ENCODE peak calls at places on chromosomes 6 and 20, in nine cellular contexts. K is A549, P is lower lobe of right lung, J is ovary, C is neural progenitor cell, V is heart left ventricle, E is BE2C, W is right atrium auricular region, Y is H9. D is an unnamed sample.

GRCh38 chr6:48736486-48737206 is 625.6 kb upstream of the PTCHD4 start:
- DNase-seq in K (no peak), P (no peak), J (no peak), C (no peak), V (no peak), E (no peak), W (no peak), Y (no peak), D (no peak)

GRCh38 chr20:16760431-16761304 is 12.5 kb downstream of the OTOR start:
- DNase-seq in K (no peak), P (no peak), J (no peak), C (no peak), V (no peak), E (no peak), W (no peak), Y (no peak), D (no peak)

GRCh38 chr6:76940186-76940585 is 523.1 kb downstream of the HTR1B start:
- DNase-seq in K (no peak), P (no peak), J (no peak), C (no peak), V (no peak), E (no peak), W (no peak), Y (no peak), D (no peak)

GRCh38 chr20:23332467-23332866 is 18.1 kb upstream of the NXT1 start:
- DNase-seq in K (no peak), P (no peak), J (no peak), C (no peak), V (no peak), E (no peak), W (no peak), Y (no peak), D (no peak)

GRCh38 chr20:34824861-34825529 is 456 bp downstream of the NCOA6 start:
- DNase-seq in K (peak; percentile 40), P (peak; percentile 79), J (peak; percentile 66), C (peak; percentile 89), V (peak; percentile 81), E (peak; percentile 78), W (no peak), Y (peak; percentile 77), D (peak; percentile 68)

GRCh38 chr6:109512271-109512817 is 29.3 kb upstream of the ZBTB24 start:
- DNase-seq in K (no peak), P (no peak), J (no peak), C (no peak), V (no peak), E (no peak), W (no peak), Y (no peak), D (no peak)

GRCh38 chr20:50398064-50398463 is 112.1 kb upstream of the PTPN1 start:
- DNase-seq in K (no peak), P (no peak), J (no peak), C (no peak), V (no peak), E (no peak), W (no peak), Y (no peak), D (no peak)

GRCh38 chr6:110590821-110591351 is 114.5 kb upstream of the SLC22A16 start:
- DNase-seq in K (no peak), P (no peak), J (no peak), C (no peak), V (no peak), E (no peak), W (no peak), Y (no peak), D (no peak)

GRCh38 chr6:73648166-73648565 is 5.6 kb downstream of the SLC17A5 start:
- DNase-seq in K (no peak), P (no peak), J (no peak), C (no peak), V (no peak), E (no peak), W (no peak), Y (no peak), D (no peak)

GRCh38 chr6:133774356-133774755 is 114.6 kb upstream of the TCF21 start:
- DNase-seq in K (no peak), P (no peak), J (no peak), C (no peak), V (no peak), E (no peak), W (no peak), Y (no peak), D (no peak)

GRCh38 chr20:62198931-62199330 is 16.1 kb downstream of the MTG2 start:
- DNase-seq in K (no peak), P (peak; percentile 39), J (no peak), C (no peak), V (no peak), E (no peak), W (no peak), Y (no peak), D (no peak)

GRCh38 chr6:1291381-1291780 is 20.5 kb upstream of the FOXQ1 start:
- DNase-seq in K (no peak), P (no peak), J (no peak), C (no peak), V (no peak), E (no peak), W (no peak), Y (no peak), D (no peak)

GRCh38 chr6:160036790-160037206 is 67.9 kb downstream of the IGF2R start:
- DNase-seq in K (no peak), P (no peak), J (no peak), C (no peak), V (no peak), E (no peak), W (no peak), Y (no peak), D (no peak)

GRCh38 chr6:106574729-106575458 is 54.4 kb downstream of the RTN4IP1 start:
- DNase-seq in K (no peak), P (no peak), J (no peak), C (peak; percentile 62), V (no peak), E (no peak), W (no peak), Y (no peak), D (no peak)

GRCh38 chr6:36924778-36925396 is 29.7 kb upstream of the PI16 start:
- DNase-seq in K (no peak), P (no peak), J (no peak), C (no peak), V (no peak), E (no peak), W (no peak), Y (no peak), D (no peak)

GRCh38 chr6:77457720-77458349 is 5.5 kb downstream of the HTR1B start:
- DNase-seq in K (peak; percentile 31), P (peak; percentile 47), J (peak; percentile 66), C (peak; percentile 91), V (no peak), E (peak; percentile 84), W (peak; percentile 79), Y (peak; percentile 85), D (peak; percentile 85)

GRCh38 chr20:22350624-22351023 is 233.7 kb downstream of the FOXA2 start:
- DNase-seq in K (no peak), P (no peak), J (no peak), C (no peak), V (no peak), E (no peak), W (no peak), Y (no peak), D (no peak)

GRCh38 chr6:142378138-142378875 is 76.5 kb downstream of the ADGRG6 start:
- DNase-seq in K (no peak), P (no peak), J (no peak), C (no peak), V (no peak), E (no peak), W (no peak), Y (no peak), D (peak; percentile 15)

GRCh38 chr6:55886185-55886836 is 10.9 kb upstream of the BMP5 start:
- DNase-seq in K (no peak), P (no peak), J (no peak), C (peak; percentile 25), V (no peak), E (no peak), W (no peak), Y (no peak), D (no peak)
- TF ChIP-seq CTCF in K (peak; percentile 54), P (peak; percentile 25), J (no peak), C (peak; percentile 61), V (peak; percentile 19), E (peak; percentile 12), W (peak; percentile 55), Y (peak; percentile 67), D (peak; percentile 37)

DNA sequence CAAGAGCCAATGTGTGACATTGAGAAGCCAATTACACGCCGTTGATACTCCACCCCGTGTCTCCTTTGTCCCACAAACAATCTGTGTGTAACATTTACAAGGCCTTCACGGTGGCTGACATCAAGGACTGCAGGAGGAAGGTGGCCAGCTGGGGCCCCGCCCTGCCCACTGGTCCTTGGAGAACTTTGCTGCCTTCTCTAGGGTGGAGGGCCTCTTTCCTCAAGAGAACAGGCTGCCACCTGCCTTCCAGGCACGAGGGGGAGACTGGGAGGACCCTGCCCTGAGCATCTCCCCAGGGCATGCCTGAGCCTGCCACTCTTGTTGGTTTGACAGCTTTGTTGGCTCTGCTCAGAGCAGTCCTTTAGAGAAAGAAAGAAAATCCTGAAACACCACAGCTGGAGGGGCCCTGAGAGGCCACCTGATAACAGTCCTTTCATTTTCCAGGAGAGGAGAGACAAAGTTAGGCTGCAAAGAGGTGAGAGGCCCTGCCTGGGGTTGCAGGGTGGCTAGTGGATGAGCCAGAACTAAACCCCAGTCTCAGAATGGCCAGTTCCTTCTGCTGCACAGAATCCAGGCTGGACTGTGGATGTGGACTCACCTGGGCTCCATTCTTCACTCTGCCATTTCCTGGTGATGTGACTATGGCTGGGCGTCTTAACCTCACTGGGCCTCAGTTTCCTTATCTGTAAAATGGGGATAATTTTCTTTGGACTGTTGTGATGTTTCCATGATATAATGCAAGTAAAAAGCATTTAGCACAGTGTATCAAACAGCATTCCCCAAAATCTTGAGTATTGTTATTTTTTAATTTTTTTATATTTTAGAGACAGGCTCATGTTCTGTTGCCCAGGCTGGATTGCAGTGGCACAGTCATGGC is 5.7 kb upstream of the IP6K3 start:
- DNase-seq in K (no peak), P (no peak), J (no peak), C (peak; percentile 46), V (no peak), E (no peak), W (no peak), Y (no peak), D (no peak)
- TF ChIP-seq CTCF in K (no peak), P (no peak), J (no peak), C (no peak), V (no peak), E (no peak), W (no peak), Y (peak; percentile 10), D (no peak)

DNA sequence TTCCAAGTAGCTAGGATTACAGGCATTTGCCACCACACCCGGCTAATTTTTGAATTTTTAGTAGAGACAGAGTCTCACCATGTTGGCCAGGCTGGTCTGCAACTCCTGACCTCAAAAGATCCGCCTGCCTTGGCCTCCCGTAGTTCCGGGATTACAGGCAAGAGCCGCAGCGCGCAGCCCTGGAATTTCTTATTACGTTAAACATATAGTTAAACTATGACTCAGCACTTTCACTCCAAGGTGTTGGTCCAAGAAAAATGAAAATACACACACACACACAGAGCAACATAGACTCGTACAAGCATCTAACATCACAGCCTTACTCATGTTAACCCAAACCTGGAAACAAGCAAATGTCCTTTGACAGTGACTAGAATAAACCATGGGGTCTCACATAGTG is 663.9 kb downstream of the PRKN start:
- DNase-seq in K (no peak), P (no peak), J (no peak), C (no peak), V (no peak), E (no peak), W (no peak), Y (no peak), D (no peak)
- TF ChIP-seq CTCF in K (no peak), P (no peak), J (no peak), C (no peak), V (no peak), E (no peak), W (no peak), Y (no peak), D (no peak)

GRCh38 chr6:146901940-146902816 is 302.0 kb upstream of the STXBP5 start:
- DNase-seq in K (peak; percentile 5), P (no peak), J (no peak), C (no peak), V (no peak), E (no peak), W (no peak), Y (no peak), D (no peak)
- TF ChIP-seq CTCF in K (peak; percentile 76), P (no peak), J (no peak), C (no peak), V (peak; percentile 15), E (peak; percentile 53), W (peak; percentile 27), Y (no peak), D (no peak)

D was measured in endothelial cell.